ENCODE peak calls at places on chromosomes 13 and 19, in ten cellular contexts. N is kidney tubule cell; Z is stimulated activated CD4-positive, alpha-beta T cell treated with anti-CD3 and anti-CD28 coated beads, TNF-alpha, amount 100 ng/mL, for 48 hours; H is tibial nerve; I is 8988T; E is EL; R is NCI-H2171; O is activated CD4-positive, alpha-beta T cell treated with anti-CD3 and anti-CD28 coated beads, Interleukin-2, amount 50 U/mL, for 24 hours; Q is pancreas; C is lower lobe of right lung. B is an unnamed sample.

GRCh38 chr13:53060840-53061485 is 32.4 kb downstream of the OLFM4 start:
- DNase-seq in E (no peak), H (no peak), C (no peak), I (no peak), R (no peak), Q (no peak), O (no peak), Z (no peak), N (no peak), B (no peak)

GRCh38 chr13:43159007-43159406 is 135.6 kb downstream of the DNAJC15 start:
- DNase-seq in O (no peak), I (no peak), R (peak; percentile 64), Z (no peak), E (peak; percentile 43), C (no peak), N (no peak), H (no peak), Q (no peak), B (no peak)

GRCh38 chr13:22175211-22175610 is 504.3 kb downstream of the FGF9 start:
- DNase-seq in Z (no peak), O (no peak), I (no peak), N (no peak), E (no peak), R (no peak), H (no peak), C (no peak), Q (no peak), B (no peak)

GRCh38 chr13:19984430-19985218 is 26.1 kb downstream of the ZMYM2 start:
- DNase-seq in Z (no peak), O (no peak), Q (no peak), E (peak; percentile 48), C (no peak), N (peak; percentile 39), R (no peak), H (no peak), I (peak; percentile 17), B (no peak)

GRCh38 chr19:3981736-3982681 is 3.3 kb downstream of the EEF2 start:
- DNase-seq in R (no peak), C (no peak), H (no peak), O (no peak), Z (no peak), Q (peak; percentile 52), N (no peak), E (no peak), I (no peak), B (no peak)

GRCh38 chr13:46166947-46167610 is 14.9 kb downstream of the LCP1 start:
- DNase-seq in C (no peak), E (no peak), H (no peak), O (no peak), I (no peak), Z (no peak), N (no peak), R (no peak), Q (no peak), B (no peak)

GRCh38 chr19:38285567-38285966 is 18.5 kb upstream of the C19orf33 start:
- DNase-seq in O (no peak), I (no peak), E (peak; percentile 35), Q (no peak), H (no peak), C (no peak), Z (no peak), R (no peak), N (no peak), B (no peak)

GRCh38 chr19:47158879-47159509 is 28.4 kb downstream of the SAE1 start:
- DNase-seq in O (peak; percentile 59), Q (no peak), R (no peak), I (no peak), H (no peak), E (peak; percentile 27), N (peak; percentile 72), C (no peak), Z (no peak), B (no peak)

GRCh38 chr13:62510906-62511655 is 1095.4 kb upstream of the PCDH20 start:
- DNase-seq in Q (no peak), C (no peak), O (no peak), R (no peak), N (no peak), Z (no peak), E (no peak), H (no peak), I (no peak), B (no peak)

GRCh38 chr13:44140146-44140545 is 233.5 kb upstream of the SERP2 start:
- DNase-seq in N (no peak), C (no peak), H (no peak), O (no peak), Z (no peak), I (no peak), E (no peak), R (no peak), Q (no peak), B (no peak)

GRCh38 chr19:12965017-12965811 is 4.2 kb upstream of the DAND5 start:
- DNase-seq in H (peak; percentile 81), O (peak; percentile 76), C (peak; percentile 87), N (peak; percentile 77), E (peak; percentile 75), Q (peak; percentile 85), R (peak; percentile 70), I (peak; percentile 51), Z (peak; percentile 81), B (peak; percentile 93)

GRCh38 chr13:27622102-27622820 is 569 bp downstream of the POLR1D start:
- DNase-seq in Z (no peak), H (peak; percentile 5), N (peak; percentile 23), E (peak; percentile 24), O (peak; percentile 3), Q (no peak), C (no peak), I (no peak), R (no peak), B (no peak)

GRCh38 chr19:32708457-32708856 is 11.1 kb upstream of the TDRD12 start:
- DNase-seq in H (no peak), E (no peak), R (no peak), I (no peak), C (no peak), Z (no peak), N (peak; percentile 48), Q (no peak), O (no peak), B (no peak)